ENCODE peak calls at places on chromosome 13, in ten cellular contexts. L is uterus; Y is kidney epithelial cell; R is naive thymus-derived CD4-positive, alpha-beta T cell; H is mucosa of descending colon; A is fibroblast of lung; J is DND-41; C is cardiac fibroblast; W is astrocyte of the spinal cord; P is HL-60. S is an unnamed sample.

GRCh38 chr13:32443111-32443510 is 15.2 kb upstream of the N4BP2L1 start:
- DNase-seq in Y (no peak), J (peak), A (no peak), H (peak), W (no peak), R (peak), C (peak), P (no peak), L (no peak), S (no peak)

GRCh38 chr13:61162636-61163035 is 253.0 kb downstream of the PCDH20 start:
- DNase-seq in R (no peak), L (no peak), C (peak), A (peak), J (no peak), P (no peak), Y (no peak), H (no peak), W (peak), S (no peak)

GRCh38 chr13:103282571-103283450 is 216.6 kb upstream of the SLC10A2 start:
- DNase-seq in P (no peak), A (peak), R (no peak), C (peak), L (no peak), Y (peak), J (no peak), W (peak), H (no peak), S (no peak)

GRCh38 chr13:80873589-80873988 is 532.7 kb upstream of the SPRY2 start:
- DNase-seq in R (no peak), H (peak), J (peak), Y (no peak), A (peak), L (no peak), C (peak), W (no peak), P (peak), S (no peak)

GRCh38 chr13:107843281-107843680 is 372.1 kb downstream of the LIG4 start:
- DNase-seq in J (no peak), A (no peak), H (no peak), L (no peak), Y (no peak), W (no peak), C (no peak), P (no peak), R (no peak), S (no peak)

GRCh38 chr13:49370390-49370789 is 73.5 kb downstream of the CAB39L start:
- DNase-seq in L (no peak), J (no peak), R (no peak), Y (no peak), H (no peak), W (no peak), A (no peak), P (no peak), C (no peak), S (no peak)

GRCh38 chr13:34265016-34265692 is 447.2 kb downstream of the RFC3 start:
- DNase-seq in A (peak), R (no peak), C (peak), P (no peak), W (no peak), L (no peak), J (no peak), Y (no peak), H (no peak), S (no peak)

GRCh38 chr13:64640002-64640401 is 2590.1 kb downstream of the PCDH9 start:
- DNase-seq in L (no peak), W (no peak), J (no peak), Y (no peak), C (peak), A (no peak), P (no peak), R (no peak), H (no peak), S (no peak)

GRCh38 chr13:108146642-108147041 is 68.7 kb downstream of the LIG4 start:
- DNase-seq in H (no peak), L (no peak), A (peak), P (no peak), Y (no peak), J (no peak), C (no peak), R (no peak), W (no peak), S (no peak)

GRCh38 chr13:90594694-90595093 is 752.8 kb upstream of the MIR17HG start:
- DNase-seq in J (no peak), R (no peak), C (peak), Y (peak), L (no peak), P (no peak), H (no peak), W (peak), A (peak), S (no peak)

GRCh38 chr13:61810065-61810464 is 394.4 kb upstream of the PCDH20 start:
- DNase-seq in A (no peak), P (no peak), L (no peak), H (no peak), R (no peak), W (no peak), J (no peak), C (no peak), Y (no peak), S (no peak)

GRCh38 chr13:50140742-50141659 is 125.8 kb downstream of the KCNRG start:
- DNase-seq in J (no peak), A (no peak), L (no peak), R (no peak), P (no peak), Y (no peak), H (no peak), W (peak), C (no peak), S (no peak)

GRCh38 chr13:24851546-24851945 is 87.6 kb downstream of the RNF17 start:
- DNase-seq in R (no peak), L (no peak), C (peak), J (no peak), Y (no peak), P (no peak), H (no peak), A (peak), W (no peak), S (no peak)

GRCh38 chr13:101144808-101145419 is 271.4 kb downstream of the NALCN start:
- DNase-seq in J (peak), L (no peak), W (peak), P (peak), Y (no peak), A (peak), C (peak), R (peak), H (peak), S (no peak)

GRCh38 chr13:80441968-80442367 is 101.0 kb upstream of the SPRY2 start:
- DNase-seq in P (no peak), A (no peak), J (no peak), H (no peak), R (no peak), C (peak), Y (no peak), L (no peak), W (no peak), S (no peak)

GRCh38 chr13:110993788-110994187 is 78.9 kb upstream of the ANKRD10 start:
- DNase-seq in R (no peak), J (peak), P (no peak), Y (no peak), L (no peak), W (no peak), C (no peak), H (no peak), A (no peak), S (no peak)

GRCh38 chr13:59103004-59103768 is 1060.5 kb downstream of the DIAPH3 start:
- DNase-seq in J (no peak), R (no peak), P (peak), A (peak), W (peak), C (peak), Y (no peak), L (no peak), H (no peak), S (no peak)

GRCh38 chr13:100443998-100444328 is 144.6 kb downstream of the GGACT start:
- DNase-seq in J (no peak), A (peak), Y (no peak), H (no peak), P (no peak), L (no peak), R (no peak), W (no peak), C (no peak), S (no peak)

GRCh38 chr13:67224148-67224846 is 5.8 kb downstream of the PCDH9 start:
- DNase-seq in A (peak), Y (no peak), J (peak), L (peak), P (peak), C (peak), H (peak), W (peak), R (peak), S (peak)
- H3K4me3 ChIP-seq in A (peak), Y (no peak), J (no peak), L (no peak), P (no peak), C (peak), H (no peak), W (peak), R (no peak), S (peak)

GRCh38 chr13:42524487-42525034 is 49.4 kb upstream of the TNFSF11 start:
- DNase-seq in P (no peak), H (no peak), A (no peak), Y (no peak), W (no peak), J (no peak), C (peak), L (no peak), R (no peak), S (no peak)

GRCh38 chr13:42525035-42525504 is 48.9 kb upstream of the TNFSF11 start:
- DNase-seq in R (no peak), A (peak), W (peak), H (no peak), J (no peak), Y (peak), L (no peak), C (peak), P (no peak), S (no peak)

GRCh38 chr13:42526276-42526675 is 47.7 kb upstream of the TNFSF11 start:
- DNase-seq in L (no peak), A (no peak), C (no peak), P (no peak), J (no peak), R (no peak), Y (no peak), W (no peak), H (no peak), S (no peak)
- H3K4me3 ChIP-seq in L (no peak), A (no peak), C (no peak), P (no peak), J (no peak), R (no peak), Y (no peak), W (no peak), H (no peak), S (no peak)

DNA sequence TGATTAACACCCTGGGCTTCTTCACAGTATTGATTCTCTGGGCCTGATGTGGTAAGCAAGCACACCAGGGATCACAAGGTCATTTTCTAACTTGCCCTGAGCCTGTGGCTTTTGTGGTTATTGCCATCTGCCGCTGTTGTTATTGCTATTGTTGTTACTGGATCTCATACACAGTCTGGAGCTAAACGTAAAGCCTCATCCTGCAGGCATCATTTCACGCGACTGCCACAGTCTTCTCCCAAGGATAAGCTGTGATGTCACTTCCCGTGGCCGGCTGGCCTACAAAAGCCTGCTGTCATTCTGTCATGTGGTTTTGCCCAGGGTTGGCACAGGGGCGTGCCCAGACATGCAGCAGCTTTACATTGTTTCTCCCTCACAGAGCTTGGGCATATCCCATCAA is 154.0 kb upstream of the GPR12 start:
- DNase-seq in W (peak), P (no peak), R (no peak), Y (no peak), L (no peak), H (no peak), J (peak), C (no peak), A (peak), S (no peak)
- H3K4me3 ChIP-seq in W (no peak), P (no peak), R (no peak), Y (no peak), L (no peak), H (no peak), J (no peak), C (no peak), A (no peak), S (no peak)

GRCh38 chr13:30796833-30797601 is 61.7 kb downstream of the ALOX5AP start:
- DNase-seq in H (no peak), Y (no peak), A (peak), P (no peak), C (peak), W (peak), L (no peak), R (no peak), J (no peak), S (no peak)
- H3K4me3 ChIP-seq in H (no peak), Y (no peak), A (no peak), P (no peak), C (no peak), W (no peak), L (no peak), R (no peak), J (no peak), S (peak)

DNA sequence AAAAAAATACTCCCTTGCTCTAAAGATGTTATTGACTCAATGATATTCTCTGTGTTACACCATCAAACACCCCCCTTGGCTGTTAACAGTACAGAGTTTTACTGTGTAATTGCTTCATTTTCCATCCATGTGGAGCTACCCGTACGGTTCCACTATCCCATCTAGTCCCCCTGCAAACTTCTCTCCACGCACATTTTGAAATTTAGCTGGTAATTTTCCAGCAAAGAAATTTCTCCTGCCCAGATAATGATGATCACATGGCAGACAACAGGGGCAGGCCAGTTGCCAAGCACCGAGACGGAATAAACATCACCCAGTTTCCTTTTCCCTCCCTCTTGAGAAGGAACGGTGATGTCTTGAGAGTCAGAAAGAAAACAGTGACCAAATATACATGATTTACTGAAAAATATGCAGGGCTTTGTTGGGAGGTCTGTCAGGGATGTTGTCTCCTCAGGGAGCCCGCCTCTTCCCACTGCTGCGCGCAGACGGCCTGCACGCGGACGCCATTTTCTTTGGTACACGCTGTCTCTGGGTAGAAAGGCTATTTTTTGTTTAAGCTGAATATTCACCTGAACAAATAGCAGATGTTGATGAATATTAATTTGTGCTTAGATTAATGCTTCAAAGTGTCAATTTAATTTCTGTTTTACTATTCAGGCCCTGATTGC is 109.9 kb downstream of the OLFM4 start:
- DNase-seq in C (peak), R (no peak), Y (no peak), A (no peak), W (no peak), H (no peak), P (no peak), L (peak), J (no peak), S (no peak)
- H3K4me3 ChIP-seq in C (no peak), R (no peak), Y (no peak), A (no peak), W (no peak), H (no peak), P (no peak), L (no peak), J (no peak), S (no peak)

GRCh38 chr13:104691765-104692164 is 1625.5 kb upstream of the SLC10A2 start:
- DNase-seq in P (no peak), Y (no peak), L (no peak), J (peak), H (no peak), W (no peak), R (no peak), C (no peak), A (no peak), S (no peak)
- H3K4me3 ChIP-seq in P (no peak), Y (no peak), L (no peak), J (no peak), H (no peak), W (no peak), R (no peak), C (no peak), A (no peak), S (no peak)

DNA sequence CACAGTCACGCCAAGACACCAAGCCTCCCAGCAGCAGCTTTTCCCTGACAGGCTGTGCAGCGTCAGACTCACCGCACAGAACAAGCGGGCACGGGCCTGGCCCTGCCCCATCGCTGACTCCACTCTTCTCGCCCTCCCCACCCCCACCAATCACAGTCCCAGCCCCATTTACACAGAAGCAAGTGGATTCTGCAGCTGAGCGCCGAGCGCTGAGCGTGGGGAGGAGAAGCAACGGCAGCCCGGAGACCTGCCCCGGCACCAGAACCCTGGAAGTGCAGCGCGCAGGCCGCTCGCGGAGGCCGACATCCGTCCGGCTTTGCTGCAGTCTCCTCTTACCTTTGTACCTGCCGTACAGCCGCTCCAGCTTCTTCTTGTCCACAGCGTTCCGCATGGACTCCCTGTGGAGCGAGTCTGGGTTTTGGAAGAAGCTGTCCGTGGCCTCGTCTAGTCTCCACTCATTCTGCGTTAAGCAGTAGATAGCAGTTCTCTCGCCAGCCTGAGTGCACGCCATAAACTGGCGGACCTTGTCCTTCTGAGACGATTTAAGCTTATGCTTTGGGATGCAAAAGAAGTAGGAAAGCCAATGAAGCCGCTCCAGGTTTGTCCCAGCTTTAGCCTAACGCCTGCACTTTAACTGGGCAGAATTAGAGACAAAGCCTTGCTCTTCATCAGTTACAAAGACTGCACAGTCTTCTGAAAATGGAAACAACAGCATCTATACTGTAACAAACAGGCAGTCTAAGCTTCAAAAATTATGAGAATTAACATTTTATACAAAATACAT is 6.8 kb downstream of the DCUN1D2 start:
- DNase-seq in W (no peak), L (no peak), H (no peak), P (no peak), C (no peak), A (no peak), Y (no peak), J (no peak), R (no peak), S (no peak)
- H3K4me3 ChIP-seq in W (no peak), L (no peak), H (no peak), P (no peak), C (no peak), A (no peak), Y (no peak), J (no peak), R (no peak), S (peak)